ENCODE peak calls at places on chromosomes 12 and 14, in nine cellular contexts. R is Kasumi-1; T is Right ventricle myocardium superior; F is germinal center; S is H54; O is frontal cortex; D is choroid plexus epithelial cell; K is stimulated activated naive CD4-positive, alpha-beta T cell; J is non-pigmented ciliary epithelial cell. H is an unnamed sample.

GRCh38 chr12:122834229-122834920 is 882 bp upstream of the HIP1R start:
- DNase-seq in R (peak; percentile 60), T (peak; percentile 59), F (peak; percentile 41), S (peak; percentile 85), O (peak; percentile 72), D (peak; percentile 57), K (no peak), J (no peak), H (peak; percentile 19)

GRCh38 chr12:81859521-81859920 is 100.4 kb upstream of the PPFIA2 start:
- DNase-seq in R (no peak), T (no peak), F (no peak), S (no peak), O (no peak), D (peak; percentile 12), K (no peak), J (no peak), H (no peak)

GRCh38 chr14:89844508-89844907 is 110.0 kb downstream of the EFCAB11 start:
- DNase-seq in R (no peak), T (no peak), F (no peak), S (no peak), O (no peak), D (no peak), K (no peak), J (no peak), H (no peak)

GRCh38 chr14:54920052-54920451 is 17.4 kb upstream of the GCH1 start:
- DNase-seq in R (no peak), T (no peak), F (no peak), S (no peak), O (no peak), D (no peak), K (no peak), J (no peak), H (no peak)

GRCh38 chr12:122117979-122118378 is 39.4 kb downstream of the MLXIP start:
- DNase-seq in R (no peak), T (no peak), F (no peak), S (no peak), O (no peak), D (no peak), K (no peak), J (no peak), H (no peak)

GRCh38 chr12:94099191-94099983 is 49.0 kb upstream of the PLXNC1 start:
- DNase-seq in R (no peak), T (no peak), F (no peak), S (no peak), O (no peak), D (no peak), K (no peak), J (peak; percentile 89), H (no peak)

GRCh38 chr12:104215638-104216297 is at the start of gene TXNRD1:
- DNase-seq in R (peak; percentile 81), T (peak; percentile 92), F (peak; percentile 88), S (no peak), O (peak; percentile 69), D (peak; percentile 81), K (peak; percentile 66), J (no peak), H (peak; percentile 73)

GRCh38 chr14:56205906-56206305 is 87.7 kb downstream of the PELI2 start:
- DNase-seq in R (peak; percentile 21), T (no peak), F (no peak), S (no peak), O (no peak), D (no peak), K (no peak), J (no peak), H (no peak)

GRCh38 chr12:10235761-10236631 is 23.3 kb downstream of the GABARAPL1 start:
- DNase-seq in R (peak; percentile 18), T (peak; percentile 52), F (peak; percentile 47), S (peak; percentile 21), O (no peak), D (peak; percentile 68), K (peak; percentile 9), J (no peak), H (peak; percentile 23)

GRCh38 chr14:100317897-100318808 is 5.0 kb upstream of the SLC25A47 start:
- DNase-seq in R (no peak), T (peak; percentile 89), F (peak; percentile 81), S (no peak), O (peak; percentile 55), D (peak; percentile 69), K (peak; percentile 33), J (no peak), H (peak; percentile 40)

GRCh38 chr12:10718279-10718821 is 4.8 kb downstream of the YBX3 start:
- DNase-seq in R (no peak), T (no peak), F (no peak), S (no peak), O (no peak), D (peak; percentile 90), K (no peak), J (peak; percentile 65), H (no peak)

GRCh38 chr14:71062581-71063303 is 155.5 kb downstream of the PCNX1 start:
- DNase-seq in R (no peak), T (no peak), F (no peak), S (no peak), O (no peak), D (peak; percentile 66), K (no peak), J (no peak), H (no peak)

GRCh38 chr14:77043984-77044485 is 15.5 kb upstream of the IRF2BPL start:
- DNase-seq in R (no peak), T (peak; percentile 46), F (no peak), S (no peak), O (no peak), D (no peak), K (no peak), J (no peak), H (no peak)

GRCh38 chr12:60176891-60177290 is 581.1 kb downstream of the SLC16A7 start:
- DNase-seq in R (no peak), T (no peak), F (no peak), S (no peak), O (no peak), D (no peak), K (no peak), J (no peak), H (no peak)

GRCh38 chr12:3550839-3551238 is 59.8 kb downstream of the PRMT8 start:
- DNase-seq in R (no peak), T (no peak), F (no peak), S (no peak), O (no peak), D (no peak), K (no peak), J (no peak), H (no peak)

GRCh38 chr12:28057856-28058615 is 85.5 kb upstream of the PTHLH start:
- DNase-seq in R (no peak), T (no peak), F (no peak), S (no peak), O (no peak), D (no peak), K (no peak), J (no peak), H (no peak)

GRCh38 chr12:51341259-51342007 is 5.0 kb downstream of the CELA1 start:
- DNase-seq in R (peak; percentile 78), T (peak; percentile 56), F (peak; percentile 69), S (peak; percentile 61), O (peak; percentile 59), D (peak; percentile 78), K (peak; percentile 59), J (no peak), H (peak; percentile 69)

GRCh38 chr12:119102274-119102673 is 76.5 kb upstream of the HSPB8 start:
- DNase-seq in R (no peak), T (no peak), F (no peak), S (no peak), O (no peak), D (no peak), K (no peak), J (no peak), H (no peak)

GRCh38 chr14:74978416-74978947 is 23.1 kb upstream of the PGF start:
- DNase-seq in R (no peak), T (no peak), F (no peak), S (no peak), O (no peak), D (no peak), K (no peak), J (no peak), H (no peak)

GRCh38 chr12:89836026-89836425 is 127.4 kb upstream of the ATP2B1 start:
- DNase-seq in R (no peak), T (no peak), F (no peak), S (no peak), O (no peak), D (no peak), K (no peak), J (no peak), H (no peak)

GRCh38 chr14:53399057-53399456 is 245.9 kb upstream of the DDHD1 start:
- DNase-seq in R (peak; percentile 38), T (no peak), F (no peak), S (peak; percentile 11), O (no peak), D (peak; percentile 82), K (no peak), J (no peak), H (no peak)

GRCh38 chr12:75641031-75641780 is 129.8 kb upstream of the KRR1 start:
- DNase-seq in R (peak; percentile 71), T (no peak), F (peak; percentile 44), S (peak; percentile 27), O (no peak), D (peak; percentile 97), K (no peak), J (peak; percentile 97), H (peak; percentile 5)

GRCh38 chr12:62625238-62625637 is 158.6 kb downstream of the MON2 start:
- DNase-seq in R (peak; percentile 49), T (no peak), F (no peak), S (no peak), O (no peak), D (peak; percentile 76), K (no peak), J (no peak), H (no peak)

GRCh38 chr12:45483571-45483970 is 245.9 kb upstream of the ARID2 start:
- DNase-seq in R (no peak), T (peak; percentile 43), F (no peak), S (no peak), O (no peak), D (peak; percentile 19), K (no peak), J (no peak), H (no peak)

GRCh38 chr12:105418821-105419291 is 88.4 kb downstream of the C12orf75 start:
- DNase-seq in R (no peak), T (no peak), F (no peak), S (no peak), O (no peak), D (no peak), K (no peak), J (no peak), H (no peak)

GRCh38 chr12:5840900-5841299 is 104.2 kb downstream of the ANO2 start:
- DNase-seq in R (no peak), T (no peak), F (no peak), S (no peak), O (no peak), D (no peak), K (no peak), J (no peak), H (no peak)

GRCh38 chr12:62800707-62801400 is 134.1 kb downstream of the PPM1H start:
- DNase-seq in R (no peak), T (no peak), F (no peak), S (no peak), O (no peak), D (no peak), K (no peak), J (no peak), H (no peak)

GRCh38 chr14:69951935-69952334 is 72.7 kb downstream of the SMOC1 start:
- DNase-seq in R (no peak), T (no peak), F (no peak), S (no peak), O (no peak), D (no peak), K (no peak), J (no peak), H (no peak)

GRCh38 chr14:102097441-102098135 is 10.7 kb upstream of the HSP90AA1 start:
- DNase-seq in R (no peak), T (no peak), F (no peak), S (no peak), O (no peak), D (no peak), K (no peak), J (no peak), H (no peak)

GRCh38 chr14:100546051-100546443 is 41.2 kb downstream of the BEGAIN start:
- DNase-seq in R (no peak), T (peak; percentile 62), F (peak; percentile 86), S (no peak), O (no peak), D (no peak), K (no peak), J (no peak), H (peak; percentile 23)

GRCh38 chr14:94644102-94644535 is 31.9 kb downstream of the SERPINA3 start:
- DNase-seq in R (no peak), T (no peak), F (no peak), S (no peak), O (no peak), D (no peak), K (no peak), J (no peak), H (no peak)

H was measured in central memory CD4-positive, alpha-beta T cell.